ENCODE peak calls at places on chromosomes 16 and 17, in seven cellular contexts. R is GM12878, W is tibial artery, G is breast epithelium, J is pancreas, H is IMR-90, F is tibial nerve. X is an unnamed sample.
A peak's percentile ranks its signal among the peaks of the same experiment; 100 is the strongest.

GRCh38 chr16:88197481-88198456 is 185.0 kb upstream of the ZNF469 start:
- DNase-seq in G (no peak), J (no peak), H (peak; percentile 31), F (no peak), W (no peak), R (no peak), X (no peak)

GRCh38 chr16:86665319-86665675 is 86.9 kb downstream of the FOXL1 start:
- DNase-seq in W (no peak), H (peak; percentile 86), G (no peak), J (no peak), R (peak; percentile 28), F (no peak), X (no peak)

GRCh38 chr16:67409631-67410030 is 6.6 kb downstream of the ZDHHC1 start:
- DNase-seq in R (no peak), H (no peak), J (no peak), F (no peak), G (no peak), W (no peak), X (no peak)

GRCh38 chr16:88527186-88527936 is 42.8 kb upstream of the ZC3H18 start:
- DNase-seq in G (peak; percentile 70), J (peak; percentile 73), W (no peak), R (no peak), H (peak; percentile 47), F (peak; percentile 57), X (no peak)

GRCh38 chr17:63329876-63330275 is 116.2 kb downstream of the CYB561 start:
- DNase-seq in J (no peak), H (no peak), W (no peak), F (no peak), R (no peak), G (no peak), X (no peak)

GRCh38 chr16:25713785-25714570 is 22.2 kb downstream of the HS3ST4 start:
- DNase-seq in G (no peak), H (no peak), W (no peak), J (no peak), R (no peak), F (no peak), X (no peak)

GRCh38 chr17:65456368-65457151 is 104.9 kb downstream of the AXIN2 start:
- DNase-seq in R (no peak), F (no peak), H (no peak), J (no peak), W (no peak), G (no peak), X (no peak)

GRCh38 chr17:8121531-8122390 is 2.1 kb downstream of the HES7 start:
- DNase-seq in W (no peak), G (no peak), H (peak; percentile 55), J (peak; percentile 61), F (peak; percentile 22), R (no peak), X (peak; percentile 39)

GRCh38 chr17:18992454-18993130 is 12.0 kb downstream of the FAM83G start:
- DNase-seq in R (peak; percentile 38), F (no peak), G (no peak), H (no peak), W (no peak), J (no peak), X (no peak)

GRCh38 chr17:46193246-46193625 is at the start of gene KANSL1:
- DNase-seq in H (peak; percentile 87), G (peak; percentile 85), R (no peak), F (peak; percentile 63), J (peak; percentile 92), W (peak; percentile 77), X (peak; percentile 95)

GRCh38 chr17:16880121-16880842 is 91.6 kb downstream of the TNFRSF13B start:
- DNase-seq in G (no peak), R (no peak), F (no peak), W (no peak), J (no peak), H (no peak), X (no peak)

GRCh38 chr16:74902161-74902560 is 82.8 kb downstream of the WDR59 start:
- DNase-seq in G (no peak), R (no peak), J (no peak), F (no peak), H (no peak), W (no peak), X (no peak)

GRCh38 chr17:76397687-76398522 is 13.5 kb downstream of the SPHK1 start:
- DNase-seq in J (peak; percentile 90), W (peak; percentile 96), F (peak; percentile 99), H (peak; percentile 85), G (peak; percentile 92), R (peak; percentile 30), X (peak; percentile 43)

GRCh38 chr16:47143677-47144558 is at the start of gene NETO2:
- DNase-seq in H (peak; percentile 56), F (no peak), R (no peak), W (peak; percentile 28), G (no peak), J (peak; percentile 51), X (no peak)

GRCh38 chr17:48719642-48720262 is 2.6 kb downstream of the PRAC1 start:
- DNase-seq in R (no peak), W (no peak), H (no peak), J (no peak), F (no peak), G (no peak), X (no peak)

GRCh38 chr16:49491736-49492089 is 118.1 kb downstream of the C16orf78 start:
- DNase-seq in R (no peak), G (peak; percentile 69), H (no peak), F (peak; percentile 21), J (peak; percentile 29), W (peak; percentile 44), X (no peak)

GRCh38 chr16:16985707-16986106 is 485.1 kb downstream of the XYLT1 start:
- DNase-seq in J (no peak), F (no peak), R (no peak), G (no peak), H (no peak), W (no peak), X (no peak)

GRCh38 chr16:90046971-90047713 is 27.9 kb upstream of the DBNDD1 start:
- DNase-seq in G (no peak), J (peak; percentile 75), F (peak; percentile 58), H (peak; percentile 58), R (no peak), W (peak; percentile 60), X (no peak)

GRCh38 chr17:32626371-32626770 is 139.6 kb downstream of the CDK5R1 start:
- DNase-seq in W (no peak), H (no peak), J (no peak), G (no peak), R (no peak), F (no peak), X (no peak)

GRCh38 chr16:67563708-67564468 is 1.6 kb downstream of the CTCF start:
- DNase-seq in G (no peak), R (no peak), F (peak; percentile 66), W (peak; percentile 67), H (peak; percentile 88), J (peak; percentile 66), X (no peak)

GRCh38 chr16:3696425-3697218 is 20.7 kb downstream of the TRAP1 start:
- DNase-seq in R (no peak), H (peak; percentile 94), F (no peak), G (no peak), W (no peak), J (no peak), X (no peak)

GRCh38 chr16:9545500-9546437 is 454.3 kb downstream of the HAPSTR1 start:
- DNase-seq in G (no peak), W (no peak), R (no peak), F (no peak), H (no peak), J (no peak), X (no peak)

GRCh38 chr16:15493416-15494181 is 59.2 kb downstream of the BMERB1 start:
- DNase-seq in R (no peak), W (no peak), F (no peak), G (no peak), H (peak; percentile 52), J (no peak), X (no peak)

GRCh38 chr16:30998852-30999761 is 11.3 kb downstream of the STX1B start:
- DNase-seq in J (no peak), G (no peak), R (no peak), H (no peak), F (no peak), W (no peak), X (no peak)

GRCh38 chr17:49939318-49939717 is 29.7 kb upstream of the DLX4 start:
- DNase-seq in H (no peak), F (no peak), J (no peak), G (no peak), R (no peak), W (no peak), X (no peak)

GRCh38 chr17:75847595-75848522 is 3.7 kb upstream of the UNC13D start:
- DNase-seq in G (no peak), W (no peak), F (no peak), J (peak; percentile 56), H (no peak), R (no peak), X (no peak)

DNA sequence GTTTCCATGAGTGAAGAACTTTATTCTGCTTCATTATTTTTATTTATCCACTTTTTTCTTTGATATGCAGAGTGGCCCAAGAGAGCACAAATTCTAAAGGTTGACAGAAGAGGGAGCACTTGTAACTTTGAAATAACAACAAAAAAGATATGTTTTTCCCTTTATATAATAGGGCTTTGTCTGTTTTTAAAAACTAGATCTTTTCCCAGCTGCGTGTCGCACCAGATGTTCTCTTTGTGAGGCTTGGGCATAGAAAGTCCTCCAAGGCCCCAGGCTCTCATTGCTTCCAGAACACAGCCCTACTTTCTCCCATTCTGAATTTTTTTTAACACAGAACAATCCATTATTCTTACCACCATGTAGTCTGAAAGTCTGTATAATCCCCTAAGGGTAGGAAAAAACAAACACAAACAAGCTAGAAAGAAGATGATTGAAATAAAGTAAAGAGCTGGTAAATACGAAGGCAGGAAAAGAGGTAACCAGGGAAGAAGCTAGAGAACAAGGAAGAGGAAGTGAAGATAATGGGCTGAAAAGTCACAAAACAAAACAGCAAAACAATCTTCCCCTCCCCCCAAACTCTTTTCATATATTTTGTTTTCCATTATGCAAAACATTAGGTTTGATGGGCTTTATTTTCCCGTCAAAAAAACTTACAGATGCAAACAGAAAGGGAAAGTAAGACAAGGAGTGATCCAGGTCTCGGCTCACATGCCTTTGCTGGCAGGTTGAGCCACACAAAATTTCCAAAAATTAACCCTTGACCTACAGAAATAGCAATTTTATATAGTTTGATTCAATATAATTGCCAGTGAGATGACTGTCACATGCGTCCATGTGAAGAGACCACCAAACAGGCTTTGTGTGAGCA is 160.3 kb downstream of the ABCA8 start:
- DNase-seq in R (no peak), H (peak; percentile 60), J (no peak), F (peak; percentile 50), G (no peak), W (peak; percentile 35), X (no peak)
- H3K27ac ChIP-seq in R (peak overlapping the region; percentile 38), H (peak overlapping the region; percentile 85), J (no peak overlapping the region), F (peak overlapping the region; percentile 91), G (peak overlapping the region; percentile 78), W (peak overlapping the region; percentile 11), X (peak overlapping the region; percentile 99)

GRCh38 chr16:85313541-85314208 is 201.4 kb upstream of the CIBAR2 start:
- DNase-seq in F (no peak), J (no peak), G (no peak), H (peak; percentile 21), W (no peak), R (no peak), X (no peak)
- H3K27ac ChIP-seq in F (peak overlapping the region; percentile 89), J (no peak overlapping the region), G (no peak overlapping the region), H (no peak overlapping the region), W (peak overlapping the region; percentile 40), R (no peak overlapping the region), X (peak overlapping the region; percentile 52)

GRCh38 chr17:35590249-35590824 is 3.2 kb downstream of the AP2B1 start:
- DNase-seq in W (no peak), F (no peak), J (no peak), G (no peak), R (no peak), H (no peak), X (no peak)
- H3K27ac ChIP-seq in W (no peak overlapping the region), F (no peak overlapping the region), J (no peak overlapping the region), G (peak overlapping the region; percentile 4), R (no peak overlapping the region), H (no peak overlapping the region), X (no peak overlapping the region)

GRCh38 chr16:50575743-50576142 is 27.5 kb downstream of the NKD1 start:
- DNase-seq in W (no peak), H (no peak), J (no peak), R (no peak), F (no peak), G (no peak), X (no peak)
- H3K27ac ChIP-seq in W (peak overlapping the region; percentile 74), H (no peak overlapping the region), J (no peak overlapping the region), R (no peak overlapping the region), F (peak overlapping the region; percentile 88), G (no peak overlapping the region), X (no peak overlapping the region)

X was measured in caudate nucleus.